ENCODE peak calls at places on chromosome 17, in five cellular contexts. K, T, G, L and I are unnamed samples.

GRCh38 chr17:72358465-72358864 is 237.6 kb downstream of the SOX9 start:
- DNase-seq in L (no peak), G (no peak), T (no peak), K (peak), I (peak)

GRCh38 chr17:45784583-45785372 is 658 bp downstream of the CRHR1 start:
- DNase-seq in T (no peak), K (peak), G (no peak), L (peak), I (no peak)

GRCh38 chr17:41863074-41863843 is 2.0 kb downstream of the KLHL11 start:
- DNase-seq in K (no peak), T (no peak), G (no peak), L (no peak), I (no peak)

GRCh38 chr17:4488989-4489595 is 9.6 kb upstream of the SPNS2 start:
- DNase-seq in G (no peak), K (no peak), T (no peak), L (no peak), I (no peak)

GRCh38 chr17:39209317-39210092 is 9.4 kb downstream of the RPL19 start:
- DNase-seq in K (no peak), G (peak), L (no peak), T (peak), I (peak)

GRCh38 chr17:44269118-44269794 is 1.3 kb upstream of the SLC4A1 start:
- DNase-seq in L (no peak), K (no peak), T (no peak), G (no peak), I (no peak)

GRCh38 chr17:2462481-2462880 is 49.2 kb downstream of the METTL16 start:
- DNase-seq in T (no peak), K (no peak), G (no peak), L (no peak), I (no peak)

GRCh38 chr17:74101527-74101926 is 102.0 kb upstream of the RPL38 start:
- DNase-seq in L (no peak), T (no peak), G (no peak), K (no peak), I (no peak)

GRCh38 chr17:21061971-21062526 is 19.2 kb upstream of the USP22 start:
- DNase-seq in K (no peak), G (no peak), T (no peak), L (no peak), I (no peak)

GRCh38 chr17:58326609-58327341 is 1.8 kb downstream of the TSPOAP1 start:
- DNase-seq in L (no peak), T (no peak), K (no peak), G (no peak), I (no peak)

GRCh38 chr17:77083547-77083946 is 57.2 kb upstream of the SEC14L1 start:
- DNase-seq in G (no peak), K (no peak), T (no peak), L (no peak), I (no peak)

GRCh38 chr17:31715436-31715835 is 143.6 kb downstream of the COPRS start:
- DNase-seq in L (no peak), T (no peak), G (no peak), K (no peak), I (no peak)

GRCh38 chr17:72735602-72736001 is 356.9 kb downstream of the SLC39A11 start:
- DNase-seq in L (no peak), T (no peak), G (no peak), K (no peak), I (no peak)

GRCh38 chr17:20988896-20989295 is 53.9 kb downstream of the USP22 start:
- DNase-seq in G (no peak), T (no peak), L (no peak), K (no peak), I (no peak)

GRCh38 chr17:1573932-1574696 is 11.5 kb upstream of the PITPNA start:
- DNase-seq in L (peak), G (peak), T (peak), K (peak), I (peak)

GRCh38 chr17:28472871-28473497 is 460 bp upstream of the SLC13A2 start:
- DNase-seq in T (no peak), K (no peak), G (no peak), L (no peak), I (no peak)

GRCh38 chr17:5921919-5922318 is 148.3 kb upstream of the WSCD1 start:
- DNase-seq in K (peak), T (no peak), L (no peak), G (no peak), I (peak)

GRCh38 chr17:77948690-77949114 is 9.8 kb upstream of the TNRC6C start:
- DNase-seq in K (peak), T (no peak), L (no peak), G (no peak), I (peak)

GRCh38 chr17:27532269-27533067 is 76.2 kb downstream of the KSR1 start:
- DNase-seq in L (no peak), G (no peak), T (no peak), K (no peak), I (no peak)

GRCh38 chr17:45355087-45355486 is 38.3 kb upstream of the MAP3K14 start:
- DNase-seq in G (no peak), K (no peak), T (no peak), L (no peak), I (no peak)

GRCh38 chr17:8436169-8436932 is 667 bp downstream of the NDEL1 start:
- DNase-seq in G (peak), L (peak), K (peak), T (peak), I (peak)

GRCh38 chr17:18031955-18032354 is 7.0 kb downstream of the ATPAF2 start:
- DNase-seq in K (no peak), L (no peak), G (no peak), T (no peak), I (peak)

GRCh38 chr17:59105852-59106462 is 723 bp downstream of the TRIM37 start:
- DNase-seq in L (no peak), T (peak), K (peak), G (peak), I (peak)

GRCh38 chr17:7982666-7983065 is 19.7 kb upstream of the GUCY2D start:
- DNase-seq in G (no peak), K (no peak), L (no peak), T (no peak), I (peak)

GRCh38 chr17:76873856-76874255 is 5.7 kb downstream of the MGAT5B start:
- DNase-seq in G (no peak), L (no peak), K (no peak), T (no peak), I (peak)

GRCh38 chr17:77178586-77178985 is 37.8 kb downstream of the SEC14L1 start:
- DNase-seq in L (no peak), T (no peak), G (no peak), K (no peak), I (no peak)

GRCh38 chr17:58436805-58437239 is 19.5 kb upstream of the RNF43 start:
- DNase-seq in K (no peak), T (no peak), L (no peak), G (no peak), I (no peak)

GRCh38 chr17:20284018-20284417 is 183.3 kb downstream of the LGALS9B start:
- DNase-seq in K (no peak), L (peak), T (no peak), G (no peak), I (no peak)

GRCh38 chr17:44079877-44080821 is 9.6 kb downstream of the G6PC3 start:
- DNase-seq in L (no peak), G (no peak), K (no peak), T (no peak), I (no peak)

GRCh38 chr17:63309021-63309420 is 137.1 kb downstream of the CYB561 start:
- DNase-seq in T (no peak), L (no peak), G (no peak), K (no peak), I (peak)

GRCh38 chr17:60969500-60970037 is 291.9 kb downstream of the BCAS3 start:
- DNase-seq in L (no peak), T (no peak), K (no peak), G (no peak), I (no peak)

GRCh38 chr17:76710863-76711611 is at the start of gene MXRA7:
- DNase-seq in K (peak), G (peak), L (peak), T (peak), I (no peak)

GRCh38 chr17:10927712-10928111 is 89.8 kb upstream of the PIRT start:
- DNase-seq in L (no peak), K (no peak), T (no peak), G (no peak), I (no peak)

GRCh38 chr17:83152221-83152744 is 72.9 kb downstream of the METRNL start:
- DNase-seq in T (no peak), L (no peak), G (no peak), K (no peak), I (no peak)
- H3K27ac ChIP-seq in T (no peak), L (no peak), G (no peak), K (no peak), I (no peak)

GRCh38 chr17:56798916-56799315 is 34.8 kb downstream of the C17orf67 start:
- DNase-seq in L (peak), G (no peak), K (no peak), T (no peak), I (peak)
- H3K4me3 ChIP-seq in L (no peak), G (no peak), K (no peak), T (no peak), I (no peak)

GRCh38 chr17:64662774-64663367 is 764 bp upstream of the SMURF2 start:
- DNase-seq in G (no peak), T (no peak), L (no peak), K (no peak), I (no peak)

GRCh38 chr17:64661981-64662773 is at the start of gene SMURF2:
- DNase-seq in L (peak), T (peak), K (peak), G (peak), I (no peak)

GRCh38 chr17:64657610-64658125 is 4.4 kb downstream of the SMURF2 start:
- DNase-seq in K (no peak), G (no peak), T (no peak), L (no peak), I (no peak)

GRCh38 chr17:64658931-64659330 is 3.2 kb downstream of the SMURF2 start:
- DNase-seq in G (no peak), T (no peak), L (no peak), K (peak), I (peak)

GRCh38 chr17:64661731-64661980 is 451 bp downstream of the SMURF2 start:
- DNase-seq in L (no peak), T (no peak), K (no peak), G (no peak), I (no peak)
- H3K27ac ChIP-seq in L (peak), T (peak), K (peak), G (peak), I (peak)

DNA sequence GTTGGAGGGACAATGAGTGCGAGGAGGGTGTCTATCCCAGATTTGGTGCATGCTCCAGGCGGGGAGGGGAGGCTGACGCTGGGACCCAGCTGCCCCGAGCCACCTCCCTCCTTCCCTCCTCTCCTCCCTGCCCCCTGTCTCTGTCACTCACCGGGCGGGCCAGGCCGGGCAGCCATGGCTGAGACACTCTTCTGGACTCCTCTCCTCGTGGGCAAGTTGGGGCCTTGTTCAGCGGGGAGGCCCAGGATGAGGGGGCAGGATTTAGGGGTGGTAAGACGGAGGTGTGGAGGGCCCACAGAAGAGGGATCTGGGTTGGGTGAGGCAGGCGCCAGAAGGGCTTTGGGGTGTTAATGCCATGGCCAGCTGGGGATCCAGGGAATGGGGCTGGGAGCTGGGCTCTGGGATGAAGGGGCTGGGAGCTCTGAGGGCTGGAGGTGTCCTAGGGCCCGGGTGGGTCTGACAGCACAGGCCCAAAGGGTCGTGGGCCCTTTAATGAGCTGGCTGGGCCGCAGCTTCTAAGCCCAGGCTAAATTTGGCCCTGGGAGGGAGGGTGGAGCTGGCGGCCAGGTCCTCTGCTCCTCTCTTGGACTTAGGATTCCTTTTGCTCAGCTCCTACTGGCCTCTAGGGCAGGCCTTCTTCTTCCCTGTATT is at the start of gene SGCA:
- DNase-seq in T (no peak), G (no peak), L (no peak), K (no peak), I (no peak)
- H3K4me3 ChIP-seq in T (no peak), G (no peak), L (no peak), K (no peak), I (no peak)

GRCh38 chr17:75208161-75208560 is 2.7 kb downstream of the NUP85 start:
- DNase-seq in G (no peak), K (no peak), T (no peak), L (no peak), I (no peak)

GRCh38 chr17:75205037-75205792 is at the start of gene NUP85:
- DNase-seq in K (peak), L (peak), T (peak), G (peak), I (peak)

GRCh38 chr17:75205793-75206163 is 299 bp downstream of the NUP85 start:
- DNase-seq in T (no peak), K (no peak), L (no peak), G (no peak), I (no peak)

GRCh38 chr17:75207760-75208159 is 2.3 kb downstream of the NUP85 start:
- DNase-seq in L (no peak), G (no peak), K (no peak), T (no peak), I (no peak)

DNA sequence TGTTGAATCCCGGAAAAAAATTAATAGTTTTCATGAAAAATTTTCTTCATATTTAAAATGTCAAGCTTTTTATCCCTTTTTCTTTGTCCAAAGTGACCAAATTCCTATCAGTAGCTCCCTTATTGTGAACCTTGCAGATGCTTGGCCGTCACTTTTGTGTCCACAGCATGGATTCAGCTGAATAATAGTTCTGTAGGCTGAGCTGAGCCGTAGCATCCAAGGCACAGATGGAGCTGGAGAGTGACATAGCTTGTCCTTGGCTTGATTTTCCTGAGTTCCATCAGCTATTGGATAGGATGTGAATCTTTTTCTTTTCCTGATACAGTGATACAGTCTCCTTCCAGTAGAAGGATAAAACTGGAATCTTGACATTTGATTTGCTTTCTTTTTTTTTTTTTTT is 3.6 kb downstream of the NUP85 start:
- DNase-seq in G (no peak), L (no peak), T (no peak), K (no peak), I (no peak)
- H3K27ac ChIP-seq in G (no peak), L (no peak), T (no peak), K (no peak), I (no peak)

DNA sequence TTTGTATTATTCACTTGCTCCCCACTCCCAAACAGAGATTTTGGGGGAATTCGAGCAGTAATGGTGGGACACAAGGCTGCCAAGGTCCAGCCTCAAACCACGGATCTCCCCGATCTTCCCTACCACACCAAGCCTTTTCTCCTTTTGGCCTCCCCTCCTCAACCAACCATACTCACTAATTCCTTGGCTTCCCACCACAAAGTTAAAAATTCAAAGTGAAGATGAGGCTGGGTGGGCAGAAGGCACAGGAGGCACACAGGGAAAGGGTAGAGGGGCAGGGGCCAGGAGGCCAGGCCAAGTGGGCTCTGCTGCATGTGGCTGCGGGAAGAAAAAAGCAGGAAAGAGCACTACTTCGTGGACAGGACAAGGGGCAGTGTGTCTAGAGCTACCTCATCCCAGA is 15.2 kb downstream of the HOXB4 start:
- DNase-seq in T (no peak), G (no peak), K (no peak), L (no peak), I (no peak)
- H3K4me3 ChIP-seq in T (no peak), G (no peak), K (no peak), L (no peak), I (peak)

DNA sequence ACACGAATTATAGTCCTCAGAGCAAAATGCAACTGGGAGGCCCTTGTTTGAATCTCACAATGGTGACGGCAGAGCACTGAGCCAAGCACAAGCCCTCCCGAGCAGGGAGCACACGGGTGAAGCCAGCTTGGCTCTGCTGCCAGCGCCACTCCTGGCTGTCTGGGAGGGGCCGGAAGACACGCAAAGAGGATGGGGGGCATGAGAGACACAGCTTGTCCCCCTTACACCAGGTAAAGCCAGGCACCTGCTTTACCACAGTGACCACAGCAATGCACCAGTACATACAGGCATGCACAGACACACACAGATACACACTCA is 90.0 kb downstream of the RBFOX3 start:
- DNase-seq in G (no peak), T (no peak), K (no peak), L (no peak), I (no peak)
- H3K27ac ChIP-seq in G (no peak), T (no peak), K (no peak), L (no peak), I (no peak)